ENCODE peak calls at places on chromosomes 12 and 14, in nine cellular contexts. Y, J, E, Z, T, S, U, A and M are unnamed samples.

GRCh38 chr12:70154087-70154486 is 89.1 kb upstream of the CNOT2 start:
- DNase-seq in Y (no peak), E (no peak), J (no peak), U (no peak), S (no peak), A (peak), Z (no peak), T (no peak), M (no peak)

GRCh38 chr12:132414634-132415340 is 75.2 kb upstream of the FBRSL1 start:
- DNase-seq in Z (peak), U (peak), A (peak), Y (peak), E (peak), T (peak), S (peak), J (peak), M (peak)

GRCh38 chr14:79580908-79581307 is 630.4 kb downstream of the DIO2 start:
- DNase-seq in A (no peak), Y (no peak), Z (no peak), T (no peak), S (no peak), U (no peak), E (no peak), J (no peak), M (no peak)

GRCh38 chr12:94112116-94112515 is 36.3 kb upstream of the PLXNC1 start:
- DNase-seq in Y (no peak), E (no peak), S (no peak), A (no peak), U (no peak), Z (no peak), J (no peak), T (no peak), M (no peak)

GRCh38 chr14:104249092-104249491 is 110.7 kb downstream of the KIF26A start:
- DNase-seq in U (no peak), T (no peak), A (no peak), S (no peak), Y (no peak), J (no peak), Z (no peak), E (peak), M (no peak)

GRCh38 chr12:86724716-86725115 is 468.5 kb upstream of the MGAT4C start:
- DNase-seq in S (no peak), U (no peak), A (peak), T (no peak), Y (peak), Z (no peak), E (no peak), J (no peak), M (no peak)

GRCh38 chr14:36502558-36503508 is 17.2 kb downstream of the NKX2-1 start:
- DNase-seq in A (no peak), Y (no peak), U (no peak), S (no peak), Z (no peak), T (no peak), J (no peak), E (no peak), M (no peak)

GRCh38 chr14:69260979-69261605 is 1.1 kb downstream of the GALNT16 start:
- DNase-seq in E (no peak), T (peak), A (no peak), J (peak), S (peak), Y (no peak), U (peak), Z (peak), M (peak)

GRCh38 chr12:124847675-124848074 is 16.0 kb downstream of the SCARB1 start:
- DNase-seq in T (no peak), Y (no peak), J (no peak), S (no peak), U (no peak), A (peak), E (no peak), Z (no peak), M (no peak)

GRCh38 chr14:21921453-21921852 is 247.8 kb upstream of the OR4E1 start:
- DNase-seq in U (no peak), E (no peak), S (no peak), A (no peak), J (no peak), Z (no peak), Y (no peak), T (no peak), M (no peak)

GRCh38 chr12:125092872-125093680 is 27.8 kb downstream of the AACS start:
- DNase-seq in Z (peak), E (no peak), S (no peak), Y (peak), T (no peak), A (peak), U (peak), J (no peak), M (no peak)

GRCh38 chr14:103540816-103541493 is 12.0 kb downstream of the TRMT61A start:
- DNase-seq in A (no peak), T (no peak), E (peak), Y (no peak), Z (no peak), S (no peak), U (no peak), J (no peak), M (no peak)

GRCh38 chr12:93563807-93564538 is 8.5 kb upstream of the SOCS2 start:
- DNase-seq in A (peak), U (peak), J (peak), Z (no peak), T (peak), S (no peak), E (no peak), Y (peak), M (peak)

GRCh38 chr14:29900609-29901350 is 26.9 kb downstream of the PRKD1 start:
- DNase-seq in T (no peak), Z (no peak), E (no peak), U (no peak), A (no peak), S (no peak), J (no peak), Y (no peak), M (no peak)

GRCh38 chr12:15525414-15525813 is 203.1 kb downstream of the PTPRO start:
- DNase-seq in Z (no peak), S (no peak), A (no peak), J (peak), Y (no peak), U (no peak), E (no peak), T (no peak), M (no peak)

GRCh38 chr14:80809663-80810062 is 131.9 kb downstream of the CEP128 start:
- DNase-seq in S (no peak), E (no peak), T (no peak), J (no peak), A (no peak), Z (no peak), U (no peak), Y (no peak), M (no peak)

GRCh38 chr14:69615471-69616407 is 4.3 kb downstream of the SUSD6 start:
- DNase-seq in U (peak), A (peak), Z (peak), Y (peak), S (peak), T (peak), J (no peak), E (no peak), M (peak)

GRCh38 chr12:42446761-42447160 is 120.8 kb downstream of the PPHLN1 start:
- DNase-seq in T (no peak), E (no peak), U (no peak), J (no peak), Y (no peak), Z (no peak), A (no peak), S (no peak), M (no peak)

GRCh38 chr14:77204457-77204796 is 22.8 kb downstream of the TMEM63C start:
- DNase-seq in T (no peak), U (no peak), E (no peak), Y (no peak), Z (no peak), A (no peak), S (no peak), J (no peak), M (no peak)

GRCh38 chr12:124406043-124406442 is 111.2 kb downstream of the RFLNA start:
- DNase-seq in J (no peak), S (no peak), Y (no peak), U (no peak), T (no peak), E (no peak), A (no peak), Z (no peak), M (no peak)

GRCh38 chr12:32107376-32108267 is 975 bp downstream of the BICD1 start:
- DNase-seq in J (peak), T (peak), Y (peak), Z (peak), A (peak), U (no peak), E (no peak), S (peak), M (peak)

GRCh38 chr12:113222730-113223531 is 1.7 kb downstream of the TPCN1 start:
- DNase-seq in U (peak), T (peak), S (no peak), Y (peak), A (peak), Z (peak), E (no peak), J (no peak), M (no peak)

GRCh38 chr14:54700717-54701116 is 133.8 kb downstream of the SAMD4A start:
- DNase-seq in J (no peak), E (no peak), Y (no peak), U (no peak), T (no peak), S (no peak), Z (no peak), A (no peak), M (no peak)

GRCh38 chr14:52391866-52392600 is 77.9 kb downstream of the PTGER2 start:
- DNase-seq in Z (no peak), A (peak), S (no peak), J (no peak), U (no peak), T (no peak), E (no peak), Y (peak), M (no peak)

GRCh38 chr14:99676657-99677056 is 7.4 kb upstream of the CYP46A1 start:
- DNase-seq in Y (no peak), E (no peak), A (peak), J (no peak), U (no peak), T (no peak), S (no peak), Z (no peak), M (no peak)

GRCh38 chr14:65840786-65841185 is 428.3 kb downstream of the FUT8 start:
- DNase-seq in A (peak), Z (no peak), U (no peak), E (no peak), S (no peak), Y (peak), T (no peak), J (no peak), M (no peak)

GRCh38 chr12:18926188-18926587 is 188.3 kb downstream of the CAPZA3 start:
- DNase-seq in U (no peak), J (no peak), S (no peak), T (no peak), E (no peak), A (no peak), Y (no peak), Z (no peak), M (no peak)

GRCh38 chr14:49971156-49972141 is 78.6 kb downstream of the ARF6 start:
- DNase-seq in E (no peak), J (no peak), Z (peak), S (peak), U (no peak), Y (peak), T (peak), A (no peak), M (peak)

GRCh38 chr14:92801917-92802316 is 7.8 kb downstream of the GOLGA5 start:
- DNase-seq in A (no peak), Y (no peak), S (no peak), T (no peak), J (no peak), E (no peak), Z (no peak), U (no peak), M (no peak)

GRCh38 chr12:85865905-85866304 is 8.2 kb upstream of the NTS start:
- DNase-seq in Y (no peak), Z (no peak), U (no peak), J (no peak), E (no peak), A (peak), S (no peak), T (no peak), M (no peak)

GRCh38 chr14:103634156-103634555 is 5.1 kb downstream of the KLC1 start:
- DNase-seq in E (no peak), S (no peak), Z (no peak), Y (no peak), T (no peak), A (peak), U (no peak), J (no peak), M (no peak)

GRCh38 chr14:95296595-95297365 is 22.9 kb downstream of the CLMN start:
- DNase-seq in E (no peak), Z (no peak), A (no peak), S (no peak), Y (no peak), T (no peak), J (no peak), U (no peak), M (no peak)

GRCh38 chr12:108123382-108123781 is 5.7 kb upstream of the WSCD2 start:
- DNase-seq in U (no peak), T (no peak), Z (no peak), A (no peak), Y (no peak), S (no peak), J (no peak), E (no peak), M (no peak)

GRCh38 chr12:22443379-22444316 is 100.7 kb downstream of the C2CD5 start:
- DNase-seq in Y (peak), E (peak), A (peak), T (peak), U (peak), J (peak), Z (peak), S (peak), M (peak)

GRCh38 chr12:50059440-50060119 is 2.2 kb downstream of the ASIC1 start:
- DNase-seq in S (no peak), T (peak), Z (no peak), A (no peak), U (no peak), E (no peak), J (no peak), Y (no peak), M (no peak)

GRCh38 chr12:63955831-63956685 is 111.6 kb downstream of the SRGAP1 start:
- DNase-seq in S (no peak), U (no peak), J (no peak), A (peak), Y (peak), Z (no peak), T (no peak), E (no peak), M (no peak)

GRCh38 chr12:116194935-116195431 is 82.5 kb downstream of the MED13L start:
- DNase-seq in U (no peak), Y (no peak), J (no peak), E (no peak), T (peak), Z (peak), A (no peak), S (peak), M (peak)

GRCh38 chr14:68297011-68297410 is 477.4 kb downstream of the RAD51B start:
- DNase-seq in J (no peak), S (no peak), U (no peak), E (no peak), T (no peak), A (no peak), Y (peak), Z (no peak), M (no peak)

DNA sequence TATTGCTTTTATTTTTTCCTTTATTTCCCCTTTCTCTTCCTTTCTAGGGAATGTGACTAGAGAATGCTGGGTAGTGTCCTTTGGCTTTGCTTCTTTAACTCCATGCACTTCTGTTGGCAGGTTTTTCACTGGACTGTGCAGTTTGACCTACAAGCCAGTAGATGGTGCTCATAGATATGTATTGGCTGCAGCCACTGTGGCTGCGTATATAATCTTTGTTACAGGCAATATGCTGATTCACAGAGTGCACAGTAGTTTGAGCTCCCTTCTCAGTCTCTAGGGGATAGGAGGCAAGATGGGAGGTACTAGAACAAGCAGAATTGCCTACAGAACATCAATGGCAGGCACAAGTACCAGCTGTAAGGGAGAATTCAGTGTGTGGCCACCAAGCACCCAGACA is 503.5 kb downstream of the LRFN5 start:
- DNase-seq in T (no peak), Z (no peak), J (peak), Y (peak), E (no peak), A (peak), U (no peak), S (peak), M (peak)
- TF ChIP-seq CTCF in T (no peak), Z (no peak), J (no peak), Y (peak), E (no peak), A (peak), U (no peak), S (peak), M (peak)

GRCh38 chr12:119804011-119804641 is 73.0 kb downstream of the CIT start:
- DNase-seq in A (peak), S (no peak), Y (peak), J (peak), E (peak), U (peak), Z (no peak), T (peak), M (peak)
- TF ChIP-seq CTCF in A (peak), S (no peak), Y (peak), J (no peak), E (peak), U (peak), Z (no peak), T (no peak), M (no peak)

GRCh38 chr14:72560331-72560730 is 333.6 kb downstream of the DPF3 start:
- DNase-seq in A (no peak), T (no peak), J (no peak), U (peak), S (no peak), Y (no peak), Z (no peak), E (no peak), M (peak)
- TF ChIP-seq CTCF in A (no peak), T (no peak), J (no peak), U (no peak), S (no peak), Y (no peak), Z (no peak), E (no peak), M (no peak)

GRCh38 chr14:90301580-90302181 is 30.1 kb downstream of the NRDE2 start:
- DNase-seq in U (no peak), E (no peak), Z (no peak), S (peak), Y (peak), J (no peak), A (peak), T (no peak), M (no peak)
- TF ChIP-seq CTCF in U (peak), E (peak), Z (peak), S (peak), Y (peak), J (no peak), A (peak), T (no peak), M (peak)

GRCh38 chr12:57989837-57990236 is 48.5 kb downstream of the ATP23 start:
- DNase-seq in Z (no peak), U (no peak), S (no peak), J (no peak), E (no peak), Y (no peak), A (no peak), T (no peak), M (no peak)

GRCh38 chr12:57992001-57992400 is 50.6 kb downstream of the ATP23 start:
- DNase-seq in Z (no peak), U (no peak), E (no peak), A (no peak), T (no peak), S (no peak), Y (no peak), J (no peak), M (no peak)

GRCh38 chr12:57993834-57994233 is 52.5 kb downstream of the ATP23 start:
- DNase-seq in U (no peak), S (no peak), Z (no peak), T (no peak), J (no peak), Y (no peak), A (no peak), E (no peak), M (no peak)

GRCh38 chr12:57990241-57990883 is 49.0 kb downstream of the ATP23 start:
- DNase-seq in J (no peak), Z (no peak), Y (no peak), T (no peak), A (no peak), E (no peak), S (no peak), U (no peak), M (no peak)

GRCh38 chr12:57993030-57993429 is 51.7 kb downstream of the ATP23 start:
- DNase-seq in J (no peak), S (no peak), Z (no peak), T (no peak), A (peak), E (no peak), U (no peak), Y (peak), M (no peak)
- TF ChIP-seq CTCF in J (no peak), S (no peak), Z (no peak), T (no peak), A (peak), E (no peak), U (no peak), Y (no peak), M (no peak)

GRCh38 chr14:75285331-75285730 is 6.7 kb downstream of the FOS start:
- DNase-seq in E (no peak), J (no peak), Y (no peak), Z (no peak), S (no peak), U (no peak), T (no peak), A (no peak), M (no peak)

GRCh38 chr14:75281691-75282000 is 3.0 kb downstream of the FOS start:
- DNase-seq in Z (no peak), S (no peak), J (no peak), Y (peak), T (no peak), U (no peak), A (no peak), E (no peak), M (no peak)

GRCh38 chr14:75283884-75284563 is 5.4 kb downstream of the FOS start:
- DNase-seq in Y (peak), J (no peak), T (no peak), S (peak), Z (peak), E (peak), U (peak), A (peak), M (no peak)

GRCh38 chr14:75282166-75282547 is 3.5 kb downstream of the FOS start:
- DNase-seq in S (peak), T (no peak), Y (peak), J (no peak), A (peak), E (no peak), Z (peak), U (no peak), M (no peak)

GRCh38 chr14:75283162-75283883 is 4.7 kb downstream of the FOS start:
- DNase-seq in U (peak), S (peak), A (peak), E (peak), Y (peak), J (no peak), Z (peak), T (no peak), M (no peak)
- TF ChIP-seq CTCF in U (no peak), S (no peak), A (peak), E (peak), Y (peak), J (no peak), Z (peak), T (no peak), M (no peak)

DNA sequence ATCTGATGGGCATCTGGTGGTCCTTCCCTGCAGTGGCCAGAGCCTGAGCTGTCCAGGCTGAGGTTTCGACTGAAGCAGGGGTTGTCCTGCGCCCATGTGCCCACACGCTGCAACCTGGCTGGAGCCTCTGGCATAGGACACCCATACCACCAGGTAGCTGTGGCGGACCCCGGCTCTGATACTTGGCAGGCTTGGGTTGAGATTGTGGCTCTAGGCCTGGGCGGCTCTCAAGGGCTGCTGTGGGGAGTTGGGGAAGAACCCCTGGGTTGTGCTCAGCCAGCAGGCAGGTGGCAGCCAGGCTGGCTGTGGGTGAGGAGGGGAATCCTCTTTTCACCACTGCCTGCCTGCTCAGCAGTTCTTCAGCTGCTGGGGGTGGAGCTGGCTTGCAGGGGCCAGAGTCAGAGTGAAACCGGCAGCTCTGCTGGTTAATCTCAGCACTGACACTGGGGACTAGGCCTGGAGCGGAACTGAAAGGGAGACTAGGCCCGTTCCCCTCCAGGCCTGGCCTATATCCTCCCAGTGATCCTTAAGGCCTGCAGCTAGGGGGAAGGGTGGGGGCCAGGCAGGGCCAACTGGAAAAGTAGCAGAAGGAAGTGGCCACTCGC is 39.1 kb downstream of the SH2B3 start:
- DNase-seq in S (peak), U (peak), T (peak), Z (peak), A (no peak), J (peak), Y (peak), E (peak), M (peak)
- TF ChIP-seq CTCF in S (peak), U (no peak), T (no peak), Z (no peak), A (no peak), J (no peak), Y (peak), E (peak), M (no peak)